ENCODE peak calls at places on chromosomes 3 and 15, in ten cellular contexts. O is esophagus muscularis mucosa, W is body of pancreas, B is SW 1271, J is nephron progenitor cell, I is LoVo, N is globus pallidus, K is GOT3, A is caudate nucleus, D is OCI-LY7. X is an unnamed sample.
A peak's percentile ranks its signal among the peaks of the same experiment; 100 is the strongest.

GRCh38 chr3:140023616-140024530 is 88.9 kb downstream of the CLSTN2 start:
- DNase-seq in D (no peak), B (no peak), K (no peak), N (peak; percentile 77), A (peak; percentile 48), O (peak; percentile 81), W (no peak), I (no peak), J (no peak), X (no peak)

GRCh38 chr3:98564282-98565005 is 29.0 kb downstream of the CPOX start:
- DNase-seq in B (no peak), O (no peak), K (no peak), D (peak; percentile 79), A (no peak), N (no peak), W (no peak), J (no peak), I (no peak), X (no peak)

GRCh38 chr3:170038434-170039110 is 777 bp downstream of the GPR160 start:
- DNase-seq in K (no peak), A (peak; percentile 5), O (no peak), B (no peak), J (peak; percentile 42), N (no peak), I (peak; percentile 10), W (peak; percentile 61), D (peak; percentile 67), X (peak; percentile 52)

GRCh38 chr3:184662192-184662591 is 49.7 kb downstream of the MAGEF1 start:
- DNase-seq in A (no peak), O (no peak), B (no peak), J (no peak), D (no peak), N (no peak), I (no peak), W (no peak), K (no peak), X (no peak)

GRCh38 chr3:182921665-182922355 is 58.5 kb downstream of the DCUN1D1 start:
- DNase-seq in A (no peak), D (no peak), J (no peak), K (no peak), O (no peak), I (no peak), W (no peak), B (no peak), N (no peak), X (no peak)

GRCh38 chr3:186241910-186242821 is 119.9 kb downstream of the DGKG start:
- DNase-seq in N (peak; percentile 78), B (peak; percentile 19), K (peak; percentile 90), O (no peak), D (peak; percentile 78), J (peak; percentile 44), I (peak; percentile 91), W (peak; percentile 83), A (peak; percentile 42), X (peak; percentile 66)

GRCh38 chr15:40999190-40999589 is 45.9 kb downstream of the CHAC1 start:
- DNase-seq in K (no peak), W (no peak), D (no peak), I (no peak), O (no peak), J (no peak), A (no peak), B (peak; percentile 40), N (no peak), X (peak; percentile 96)

GRCh38 chr15:79084308-79084968 is 6.1 kb downstream of the RASGRF1 start:
- DNase-seq in J (no peak), W (peak; percentile 27), K (no peak), N (no peak), O (no peak), B (no peak), D (no peak), A (no peak), I (no peak), X (no peak)

GRCh38 chr15:24772256-24772655 is 96.7 kb downstream of the NPAP1 start:
- DNase-seq in O (no peak), B (no peak), N (no peak), D (no peak), W (no peak), J (no peak), I (no peak), A (no peak), K (no peak), X (no peak)

GRCh38 chr15:73056460-73056859 is 4.2 kb downstream of the NEO1 start:
- DNase-seq in W (no peak), K (no peak), B (no peak), O (no peak), I (no peak), D (no peak), J (no peak), N (no peak), A (no peak), X (no peak)

GRCh38 chr3:13539285-13539625 is 9.7 kb upstream of the FBLN2 start:
- DNase-seq in W (no peak), D (no peak), A (no peak), O (no peak), I (peak; percentile 27), J (no peak), K (no peak), N (no peak), B (peak; percentile 39), X (peak; percentile 80)

GRCh38 chr15:29220852-29221251 is 48.8 kb downstream of the NSMCE3 start:
- DNase-seq in W (no peak), N (no peak), O (no peak), J (no peak), A (no peak), D (no peak), I (no peak), B (no peak), K (no peak), X (no peak)

GRCh38 chr3:197516517-197516889 is 39.3 kb downstream of the BDH1 start:
- DNase-seq in I (peak; percentile 48), K (peak; percentile 42), O (no peak), N (no peak), B (no peak), A (no peak), J (no peak), W (no peak), D (no peak), X (peak; percentile 98)

GRCh38 chr15:56047354-56047753 is 53.9 kb upstream of the NEDD4 start:
- DNase-seq in N (no peak), D (no peak), A (no peak), O (no peak), I (no peak), W (no peak), B (no peak), J (no peak), K (no peak), X (peak; percentile 45)

GRCh38 chr15:68829068-68829467 is 8.4 kb upstream of the ANP32A start:
- DNase-seq in I (no peak), K (no peak), W (no peak), D (peak; percentile 79), N (peak; percentile 87), B (peak; percentile 16), O (no peak), A (no peak), J (no peak), X (peak; percentile 25)

GRCh38 chr3:126911162-126912026 is 71.5 kb upstream of the PLXNA1 start:
- DNase-seq in I (peak; percentile 53), B (peak; percentile 98), O (no peak), N (peak; percentile 68), A (no peak), D (peak; percentile 59), K (peak; percentile 15), J (no peak), W (no peak), X (peak; percentile 95)

X was measured in PC-3.